ENCODE peak calls at places on chromosomes 16 and 17, in seven cellular contexts. C is uterus; J is mesothelial cell of epicardium; F is T follicular helper cell; I is activated CD4-positive, CD25-positive, alpha-beta regulatory T cell; R is CD8-positive, alpha-beta T cell; L is NCI-H1694. V is an unnamed sample.

GRCh38 chr16:13289515-13289914 is 388.1 kb downstream of the SHISA9 start:
- DNase-seq in C (no peak), J (no peak), F (no peak), I (no peak), R (no peak), L (no peak), V (no peak)

GRCh38 chr17:1890758-1891450 is 61.1 kb downstream of the RPA1 start:
- DNase-seq in C (no peak), J (no peak), F (no peak), I (no peak), R (no peak), L (no peak), V (no peak)

GRCh38 chr16:25014500-25015147 is 545 bp downstream of the ARHGAP17 start:
- DNase-seq in C (peak), J (peak), F (no peak), I (no peak), R (no peak), L (peak), V (peak)

GRCh38 chr16:86874141-86874540 is 295.8 kb downstream of the FOXL1 start:
- DNase-seq in C (no peak), J (no peak), F (no peak), I (no peak), R (no peak), L (no peak), V (no peak)

GRCh38 chr16:66551362-66551761 is 1.0 kb upstream of the CKLF start:
- DNase-seq in C (no peak), J (no peak), F (peak), I (peak), R (no peak), L (peak), V (peak)

GRCh38 chr16:48350716-48351115 is 34.5 kb downstream of the SIAH1 start:
- DNase-seq in C (no peak), J (no peak), F (no peak), I (no peak), R (no peak), L (no peak), V (no peak)

GRCh38 chr17:81553616-81554181 is 1.5 kb upstream of the FAAP100 start:
- DNase-seq in C (peak), J (no peak), F (no peak), I (no peak), R (no peak), L (no peak), V (no peak)

GRCh38 chr17:39661744-39662541 is 3.2 kb upstream of the TCAP start:
- DNase-seq in C (no peak), J (no peak), F (no peak), I (no peak), R (no peak), L (no peak), V (no peak)

GRCh38 chr16:55443434-55443833 is 35.6 kb upstream of the MMP2 start:
- DNase-seq in C (no peak), J (no peak), F (no peak), I (no peak), R (no peak), L (no peak), V (no peak)

V was measured in T-helper 22 cell.